ENCODE peak calls at places on chromosomes 13 and 19, in eight cellular contexts. H is T-cell; V is NCI-H1436; O is left cardiac atrium; C is NCI-H2081 treated with DMSO at 0.1 percent for 48 hours; L is foreskin keratinocyte; A is activated T-helper 2 cell treated with anti-CD3 and anti-CD28 coated beads, Interferon-gamma antibody, Interleukin-2, Interleukin-4, amounts not matched to agents 10 μg/mL and 5 μg/mL and 100 μg/mL, durations not matched to agents 14 hours and 24 hours and 36 hours; Y is head of caudate nucleus. S is an unnamed sample.

GRCh38 chr13:106373304-106373988 is 162.0 kb downstream of the EFNB2 start:
- DNase-seq in H (no peak), V (peak), O (no peak), C (no peak), L (no peak), A (no peak), Y (no peak), S (peak)

GRCh38 chr19:10292789-10293636 is 3.3 kb downstream of the ICAM5 start:
- DNase-seq in H (no peak), V (no peak), O (no peak), C (no peak), L (no peak), A (no peak), Y (no peak), S (no peak)

GRCh38 chr13:46521921-46522691 is 30.9 kb upstream of the LRCH1 start:
- DNase-seq in H (no peak), V (no peak), O (no peak), C (no peak), L (no peak), A (no peak), Y (no peak), S (no peak)

GRCh38 chr19:56946164-56946563 is 105.6 kb upstream of the PEG3 start:
- DNase-seq in H (no peak), V (no peak), O (no peak), C (no peak), L (no peak), A (no peak), Y (peak), S (no peak)

GRCh38 chr13:110875243-110875642 is 39.6 kb downstream of the ANKRD10 start:
- DNase-seq in H (no peak), V (no peak), O (no peak), C (no peak), L (no peak), A (no peak), Y (no peak), S (no peak)

GRCh38 chr13:40518481-40518882 is 148.0 kb downstream of the FOXO1 start:
- DNase-seq in H (no peak), V (no peak), O (no peak), C (no peak), L (no peak), A (no peak), Y (no peak), S (no peak)

GRCh38 chr19:6058411-6059201 is 51.7 kb downstream of the RFX2 start:
- DNase-seq in H (no peak), V (no peak), O (no peak), C (no peak), L (no peak), A (no peak), Y (peak), S (no peak)

GRCh38 chr13:41503386-41503785 is 46.0 kb downstream of the RGCC start:
- DNase-seq in H (no peak), V (no peak), O (no peak), C (no peak), L (no peak), A (no peak), Y (no peak), S (no peak)

GRCh38 chr13:113947321-113948033 is 26.4 kb downstream of the C13orf46 start:
- DNase-seq in H (no peak), V (no peak), O (peak), C (no peak), L (no peak), A (no peak), Y (peak), S (no peak)